ENCODE peak calls at places on chromosomes 3 and 15, in five cellular contexts. Y is fibroblast of lung, Z is ACHN, E is hippocampal formation, I is putamen. P is an unnamed sample.

GRCh38 chr15:53759333-53759975 is at the start of gene WDR72:
- DNase-seq in Y (no peak), Z (no peak), E (no peak), I (no peak), P (no peak)

GRCh38 chr3:100260081-100260684 is 609 bp upstream of the TBC1D23 start:
- DNase-seq in Y (peak), Z (no peak), E (no peak), I (no peak), P (no peak)

GRCh38 chr3:52742418-52743041 is 28.2 kb downstream of the NEK4 start:
- DNase-seq in Y (peak), Z (peak), E (no peak), I (no peak), P (no peak)

GRCh38 chr3:147358144-147358992 is 48.0 kb downstream of the ZIC4 start:
- DNase-seq in Y (no peak), Z (no peak), E (no peak), I (no peak), P (no peak)

GRCh38 chr3:112089956-112090898 is 4.0 kb downstream of the C3orf52 start:
- DNase-seq in Y (no peak), Z (no peak), E (no peak), I (no peak), P (no peak)

GRCh38 chr3:157913052-157913451 is 193.2 kb downstream of the SHOX2 start:
- DNase-seq in Y (no peak), Z (no peak), E (no peak), I (no peak), P (no peak)

GRCh38 chr3:150407051-150407817 is 864 bp upstream of the TSC22D2 start:
- DNase-seq in Y (peak), Z (peak), E (peak), I (no peak), P (no peak)

GRCh38 chr3:124845406-124845805 is 41.8 kb downstream of the ITGB5 start:
- DNase-seq in Y (peak), Z (peak), E (no peak), I (no peak), P (peak)

GRCh38 chr3:7585052-7585451 is 724.1 kb downstream of the GRM7 start:
- DNase-seq in Y (no peak), Z (no peak), E (no peak), I (no peak), P (no peak)

GRCh38 chr3:143124683-143125520 is 5.3 kb downstream of the CHST2 start:
- DNase-seq in Y (no peak), Z (no peak), E (no peak), I (no peak), P (no peak)

GRCh38 chr3:48112813-48113212 is 75.4 kb downstream of the CDC25A start:
- DNase-seq in Y (no peak), Z (no peak), E (no peak), I (no peak), P (no peak)

GRCh38 chr3:181998828-181999227 is 287.1 kb downstream of the SOX2 start:
- DNase-seq in Y (no peak), Z (no peak), E (no peak), I (no peak), P (no peak)

GRCh38 chr3:46293991-46294833 is 52.0 kb downstream of the CCR3 start:
- DNase-seq in Y (no peak), Z (no peak), E (no peak), I (no peak), P (no peak)

GRCh38 chr3:46252980-46253379 is 10.7 kb downstream of the CCR3 start:
- DNase-seq in Y (no peak), Z (no peak), E (no peak), I (no peak), P (no peak)

GRCh38 chr15:100234158-100235029 is 107.4 kb downstream of the ADAMTS17 start:
- DNase-seq in Y (peak), Z (no peak), E (no peak), I (no peak), P (no peak)

GRCh38 chr3:11140054-11140712 is 14.1 kb upstream of the HRH1 start:
- DNase-seq in Y (peak), Z (no peak), E (no peak), I (no peak), P (no peak)

GRCh38 chr3:22040150-22040549 is 289.1 kb upstream of the ZNF385D start:
- DNase-seq in Y (no peak), Z (no peak), E (no peak), I (no peak), P (no peak)

P was measured in H4.